ENCODE peak calls at places on chromosomes 13 and 19, in five cellular contexts. E is cardiac fibroblast, W is brain microvascular endothelial cell, A is fibroblast of mammary gland, L is PC-9. Z is an unnamed sample.

GRCh38 chr13:21326155-21327030 is 132.7 kb downstream of the ZDHHC20 start:
- DNase-seq in W (peak), A (peak), E (peak), L (peak), Z (peak)

GRCh38 chr19:4096049-4096892 is 27.7 kb downstream of the MAP2K2 start:
- DNase-seq in A (no peak), W (no peak), L (no peak), E (no peak), Z (no peak)

GRCh38 chr19:45575216-45575615 is 9.4 kb downstream of the OPA3 start:
- DNase-seq in L (no peak), A (no peak), E (no peak), W (no peak), Z (no peak)

GRCh38 chr19:27971071-27971470 is 1241.9 kb downstream of the UQCRFS1 start:
- DNase-seq in A (no peak), E (peak), W (peak), L (no peak), Z (no peak)

GRCh38 chr13:46592410-46592809 is 39.4 kb downstream of the LRCH1 start:
- DNase-seq in E (no peak), L (peak), W (no peak), A (no peak), Z (no peak)

GRCh38 chr19:51181913-51182419 is 39.9 kb downstream of the SIGLEC7 start:
- DNase-seq in L (no peak), E (no peak), W (no peak), A (peak), Z (no peak)

GRCh38 chr13:31236211-31236786 is 36.5 kb downstream of the B3GLCT start:
- DNase-seq in W (peak), A (peak), L (no peak), E (peak), Z (no peak)

GRCh38 chr13:20191902-20192469 is 752 bp downstream of the GJB2 start:
- DNase-seq in E (no peak), L (no peak), A (peak), W (no peak), Z (no peak)

GRCh38 chr19:47408156-47408938 is 11.0 kb downstream of the MEIS3 start:
- DNase-seq in L (no peak), E (no peak), W (no peak), A (no peak), Z (no peak)

GRCh38 chr19:27974082-27974513 is 1238.9 kb downstream of the UQCRFS1 start:
- DNase-seq in W (peak), L (no peak), E (peak), A (peak), Z (no peak)

GRCh38 chr19:28899703-28900102 is 313.2 kb downstream of the UQCRFS1 start:
- DNase-seq in W (no peak), E (no peak), L (no peak), A (no peak), Z (no peak)

GRCh38 chr13:75050419-75051066 is 431.4 kb downstream of the TBC1D4 start:
- DNase-seq in L (no peak), W (peak), E (peak), A (peak), Z (peak)

GRCh38 chr19:54665530-54665929 is 2.7 kb downstream of the LILRB4 start:
- DNase-seq in L (no peak), A (no peak), E (no peak), W (no peak), Z (no peak)

GRCh38 chr19:4913996-4914735 is 4.9 kb downstream of the UHRF1 start:
- DNase-seq in E (no peak), W (no peak), L (peak), A (no peak), Z (no peak)

GRCh38 chr13:60759499-60759898 is 362.5 kb downstream of the TDRD3 start:
- DNase-seq in W (peak), A (no peak), E (peak), L (no peak), Z (no peak)

GRCh38 chr19:5914946-5915781 is 1.1 kb downstream of the CAPS start:
- DNase-seq in A (no peak), L (peak), W (no peak), E (no peak), Z (no peak)

GRCh38 chr13:91162180-91162579 is 185.3 kb upstream of the MIR17HG start:
- DNase-seq in A (no peak), E (no peak), L (no peak), W (no peak), Z (no peak)

GRCh38 chr13:26920614-26921355 is 160.2 kb upstream of the GPR12 start:
- DNase-seq in A (no peak), W (no peak), E (no peak), L (no peak), Z (no peak)

GRCh38 chr13:87671031-87671823 is at the start of gene SLITRK5:
- DNase-seq in L (peak), E (peak), A (peak), W (peak), Z (peak)

GRCh38 chr13:85462792-85463425 is 336.3 kb downstream of the SLITRK6 start:
- DNase-seq in L (no peak), W (no peak), E (no peak), A (no peak), Z (no peak)
- H3K4me3 ChIP-seq in L (no peak), W (no peak), E (no peak), A (no peak), Z (no peak)

GRCh38 chr19:18294467-18294864 is 13.0 kb upstream of the JUND start:
- DNase-seq in L (no peak), W (no peak), A (no peak), E (no peak), Z (no peak)

GRCh38 chr19:18292810-18293641 is 11.6 kb upstream of the JUND start:
- DNase-seq in A (peak), L (peak), W (peak), E (peak), Z (no peak)

GRCh38 chr19:18295034-18295451 is 13.6 kb upstream of the JUND start:
- DNase-seq in E (no peak), W (no peak), L (no peak), A (no peak), Z (no peak)

GRCh38 chr19:18292460-18292809 is 11.0 kb upstream of the JUND start:
- DNase-seq in W (no peak), L (peak), E (peak), A (no peak), Z (no peak)

GRCh38 chr19:18293642-18294466 is 12.4 kb upstream of the JUND start:
- DNase-seq in W (no peak), L (no peak), A (no peak), E (no peak), Z (no peak)
- H3K4me3 ChIP-seq in W (peak), L (peak), A (no peak), E (no peak), Z (no peak)

DNA sequence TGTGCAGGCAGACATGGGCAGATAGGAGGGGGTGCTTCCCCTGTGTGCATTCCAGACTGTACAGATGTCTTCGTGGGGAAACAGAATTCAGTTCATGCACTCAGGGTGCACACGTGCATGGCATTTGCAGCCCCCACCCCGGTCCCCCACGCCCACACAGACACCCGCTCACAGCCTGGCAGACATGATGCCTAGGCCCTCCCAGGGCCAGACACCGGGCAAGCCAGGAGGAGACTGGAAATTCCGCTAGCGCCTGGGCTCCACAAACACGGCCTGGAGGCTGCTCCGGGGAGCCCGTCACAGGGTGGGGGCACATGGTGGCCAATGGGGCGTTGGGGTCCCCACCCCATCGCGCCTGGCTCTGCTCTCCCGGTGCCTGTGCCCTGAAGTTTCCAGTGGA is 3.5 kb downstream of the CILP2 start:
- DNase-seq in A (no peak), E (no peak), L (no peak), W (no peak), Z (no peak)
- H3K4me3 ChIP-seq in A (no peak), E (no peak), L (peak), W (no peak), Z (no peak)

DNA sequence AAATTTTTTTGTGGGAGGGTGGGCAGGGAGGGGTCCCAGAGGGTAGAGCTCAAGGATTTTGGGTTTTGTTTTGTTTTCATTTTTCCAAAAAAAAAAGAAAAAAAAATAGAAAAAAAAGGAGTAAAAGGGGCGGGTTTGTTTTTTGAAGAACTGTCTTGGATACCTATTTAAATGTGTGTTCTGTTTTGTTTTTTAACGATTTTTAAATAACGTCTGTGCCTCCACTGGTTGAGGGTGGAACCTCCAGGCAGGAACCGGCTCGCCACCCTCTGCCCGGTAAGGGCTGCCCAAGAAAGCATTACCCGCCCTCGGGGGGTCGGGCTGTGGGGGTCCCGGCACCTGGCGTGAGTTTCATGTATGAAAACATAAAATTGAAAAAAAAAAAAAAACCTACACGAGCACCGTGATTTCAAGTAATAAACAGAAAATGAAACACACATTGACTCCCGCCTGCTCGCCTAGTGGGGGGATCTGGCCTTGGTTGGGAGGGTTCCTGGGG is 10.4 kb downstream of the MIDN start:
- DNase-seq in W (no peak), L (no peak), A (no peak), E (no peak), Z (no peak)
- H3K4me3 ChIP-seq in W (no peak), L (peak), A (no peak), E (no peak), Z (peak)

DNA sequence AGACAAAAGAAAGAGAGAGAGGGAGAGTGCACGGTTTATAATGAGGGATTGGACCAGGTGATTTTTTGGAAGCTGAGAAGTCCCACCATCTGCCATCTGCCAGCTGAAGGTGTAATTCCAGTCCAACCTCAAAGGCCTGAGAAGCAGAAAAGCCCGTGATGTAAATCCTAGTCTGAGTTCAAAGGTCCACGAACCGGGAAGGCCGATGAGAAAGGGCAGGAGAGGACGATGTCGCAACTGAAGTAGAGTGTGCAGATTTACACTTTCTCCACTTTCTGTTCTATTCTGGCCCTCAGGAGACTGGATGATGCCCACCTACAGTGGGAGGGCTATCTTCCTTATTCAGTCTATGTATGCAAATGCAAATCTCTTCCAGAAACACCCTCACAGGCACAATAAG is 500.0 kb downstream of the DIAPH3 start:
- DNase-seq in L (no peak), E (no peak), W (no peak), A (no peak), Z (no peak)
- H3K4me3 ChIP-seq in L (no peak), E (no peak), W (no peak), A (no peak), Z (no peak)

GRCh38 chr19:30105723-30106122 is 163.7 kb downstream of the URI1 start:
- DNase-seq in L (no peak), E (no peak), A (no peak), W (no peak), Z (no peak)

GRCh38 chr19:30107351-30107750 is 165.3 kb downstream of the URI1 start:
- DNase-seq in W (no peak), E (no peak), A (no peak), L (no peak), Z (no peak)

GRCh38 chr19:30105316-30105715 is 163.3 kb downstream of the URI1 start:
- DNase-seq in A (no peak), E (no peak), W (no peak), L (no peak), Z (no peak)

GRCh38 chr19:30103981-30104380 is 161.9 kb downstream of the URI1 start:
- DNase-seq in A (no peak), L (no peak), W (no peak), E (no peak), Z (no peak)

DNA sequence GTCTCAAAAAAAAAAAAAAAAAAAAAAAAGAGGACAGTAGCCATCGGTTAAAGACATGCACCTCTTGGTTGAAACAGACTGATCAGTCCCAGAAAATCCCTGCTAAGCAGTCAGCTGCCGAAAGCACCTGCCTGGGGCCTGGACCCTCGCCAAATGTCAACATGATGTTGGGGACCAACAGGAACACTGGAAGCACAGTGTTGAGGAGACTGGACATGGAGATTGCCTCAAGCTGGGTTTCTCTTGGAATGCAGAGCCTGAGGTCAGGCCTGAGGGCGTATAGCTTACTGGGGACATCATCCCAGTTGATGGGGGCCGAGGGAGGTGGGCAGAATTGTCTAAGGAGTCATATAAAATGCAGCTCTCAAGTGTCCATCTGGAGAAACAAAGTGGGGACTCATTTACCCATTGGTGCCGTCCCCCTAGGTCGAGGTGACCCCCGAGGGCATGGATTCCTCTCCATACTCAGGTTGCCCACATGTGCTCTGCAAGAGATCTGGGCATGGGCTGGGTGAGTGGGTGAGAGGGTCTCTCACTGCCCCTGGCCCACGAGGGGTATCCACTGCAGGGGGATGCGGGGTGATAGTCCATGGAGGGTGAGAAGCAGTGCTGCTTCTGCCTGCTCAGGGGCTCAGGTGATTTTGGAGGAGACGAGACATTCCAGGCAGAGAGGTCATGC is 164.5 kb downstream of the URI1 start:
- DNase-seq in A (no peak), L (no peak), E (no peak), W (no peak), Z (no peak)
- H3K4me3 ChIP-seq in A (no peak), L (no peak), E (no peak), W (no peak), Z (no peak)

Z was measured in SK-N-MC.